ENCODE peak calls at places on chromosomes 11 and 22, in seven cellular contexts. Q is cardiac fibroblast, Z is endodermal cell, G is brain microvascular endothelial cell, H is A549, O is GM06990, L is BJ. F is an unnamed sample.
A peak's percentile ranks its signal among the peaks of the same experiment; 100 is the strongest.

GRCh38 chr11:133576351-133576750 is 44.0 kb upstream of the OPCML start:
- DNase-seq in H (no peak), L (no peak), Z (peak; percentile 88), G (no peak), Q (no peak), O (no peak), F (no peak)

GRCh38 chr11:44835326-44835725 is 108.6 kb downstream of the TSPAN18 start:
- DNase-seq in Z (no peak), H (no peak), G (no peak), L (no peak), O (no peak), Q (no peak), F (no peak)

GRCh38 chr22:45462034-45462655 is 40.5 kb upstream of the FBLN1 start:
- DNase-seq in G (no peak), O (no peak), Z (peak; percentile 61), Q (no peak), L (no peak), H (no peak), F (no peak)

GRCh38 chr11:17601206-17602075 is 54.4 kb downstream of the OTOG start:
- DNase-seq in Q (no peak), Z (peak; percentile 71), G (no peak), L (no peak), H (no peak), O (no peak), F (no peak)

GRCh38 chr11:82823635-82824614 is 76.3 kb downstream of the PRCP start:
- DNase-seq in H (no peak), L (no peak), Q (no peak), G (no peak), Z (no peak), O (no peak), F (peak; percentile 37)

GRCh38 chr11:19559746-19560145 is 152.9 kb upstream of the NAV2 start:
- DNase-seq in G (no peak), L (no peak), Q (no peak), Z (no peak), H (no peak), O (no peak), F (no peak)

GRCh38 chr22:20130739-20131592 is 638 bp upstream of the ZDHHC8 start:
- DNase-seq in Q (peak; percentile 68), G (peak; percentile 68), O (peak; percentile 82), Z (peak; percentile 86), H (no peak), L (no peak), F (peak; percentile 64)

GRCh38 chr22:28180804-28181203 is 261.7 kb upstream of the PITPNB start:
- DNase-seq in L (no peak), Z (no peak), H (no peak), Q (no peak), G (no peak), O (no peak), F (peak; percentile 8)

GRCh38 chr22:44091021-44091721 is 67.1 kb downstream of the PARVB start:
- DNase-seq in Q (peak; percentile 36), O (no peak), Z (no peak), L (no peak), H (peak; percentile 32), G (peak; percentile 31), F (peak; percentile 18)

GRCh38 chr11:66268953-66269906 is 791 bp downstream of the RAB1B start:
- DNase-seq in Q (peak; percentile 34), H (peak; percentile 61), Z (peak; percentile 78), G (no peak), O (no peak), L (no peak), F (peak; percentile 41)

GRCh38 chr22:19974233-19974861 is 32.7 kb upstream of the TXNRD2 start:
- DNase-seq in H (peak; percentile 57), G (peak; percentile 42), Z (peak; percentile 95), L (no peak), Q (peak; percentile 45), O (no peak), F (peak; percentile 71)

GRCh38 chr22:43474161-43475101 is 62.6 kb downstream of the MPPED1 start:
- DNase-seq in L (no peak), G (no peak), O (no peak), Z (no peak), Q (no peak), H (no peak), F (no peak)

GRCh38 chr22:38753894-38754246 is 1.9 kb downstream of the SUN2 start:
- DNase-seq in O (no peak), L (no peak), G (no peak), H (no peak), Q (no peak), Z (no peak), F (no peak)

GRCh38 chr22:43094085-43094484 is 4.9 kb upstream of the TTLL1 start:
- DNase-seq in Q (peak; percentile 26), Z (peak; percentile 78), G (no peak), O (no peak), L (no peak), H (no peak), F (no peak)

GRCh38 chr11:114348200-114349191 is 51.8 kb downstream of the C11orf71 start:
- DNase-seq in H (no peak), G (peak; percentile 81), Q (peak; percentile 90), Z (peak; percentile 79), L (peak; percentile 19), O (no peak), F (peak; percentile 89)

DNA sequence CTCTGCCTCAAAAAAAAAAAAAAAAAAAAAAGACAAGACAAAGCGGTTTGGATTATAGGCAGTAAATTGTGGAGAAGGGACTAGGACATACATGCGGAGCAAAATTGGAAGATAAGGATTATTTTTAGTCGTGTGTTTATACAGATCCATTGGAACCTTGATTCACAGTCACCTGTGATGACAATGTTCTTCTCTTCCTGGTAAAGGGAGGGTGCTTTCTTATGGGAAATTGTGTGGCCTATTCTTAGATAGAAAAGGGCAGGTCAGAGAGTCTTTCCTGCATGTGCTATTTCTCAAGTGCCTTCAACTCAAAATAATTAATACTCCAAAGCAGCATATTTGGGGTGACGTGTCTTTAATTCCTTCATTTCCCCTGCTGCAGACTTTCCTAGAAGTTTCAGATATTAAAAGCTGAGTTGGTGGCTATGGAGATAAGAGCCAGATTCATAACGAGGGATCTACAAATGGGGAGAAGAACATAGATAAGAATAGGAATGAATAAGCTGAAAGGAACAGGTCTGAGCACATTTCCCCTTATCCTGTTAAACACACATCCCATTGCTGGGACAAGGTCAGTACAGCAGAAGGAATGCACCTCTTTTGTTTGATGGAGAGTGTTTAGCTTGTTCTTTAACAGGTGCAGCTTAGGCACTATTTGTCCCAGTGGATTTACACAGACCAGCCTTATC is 22.5 kb downstream of the GSTT2B start:
- DNase-seq in Z (no peak), Q (no peak), G (no peak), O (no peak), H (no peak), L (no peak), F (no peak)
- H3K4me3 ChIP-seq in Z (no peak overlapping the region), Q (no peak overlapping the region), G (no peak overlapping the region), O (no peak overlapping the region), H (no peak overlapping the region), L (no peak overlapping the region), F (no peak overlapping the region)

GRCh38 chr11:852762-853161 is 10.1 kb downstream of the TSPAN4 start:
- DNase-seq in H (no peak), L (no peak), Z (no peak), O (no peak), G (no peak), Q (no peak), F (no peak)

GRCh38 chr11:848988-849824 is 6.6 kb downstream of the TSPAN4 start:
- DNase-seq in G (no peak), H (no peak), L (no peak), Z (peak; percentile 90), O (no peak), Q (no peak), F (no peak)

GRCh38 chr11:848380-848931 is 5.8 kb downstream of the TSPAN4 start:
- DNase-seq in O (no peak), Q (no peak), Z (peak; percentile 84), H (peak; percentile 72), G (no peak), L (no peak), F (peak; percentile 37)

GRCh38 chr11:849951-850776 is 7.5 kb downstream of the TSPAN4 start:
- DNase-seq in O (no peak), Q (no peak), L (no peak), H (no peak), Z (peak; percentile 74), G (no peak), F (no peak)

DNA sequence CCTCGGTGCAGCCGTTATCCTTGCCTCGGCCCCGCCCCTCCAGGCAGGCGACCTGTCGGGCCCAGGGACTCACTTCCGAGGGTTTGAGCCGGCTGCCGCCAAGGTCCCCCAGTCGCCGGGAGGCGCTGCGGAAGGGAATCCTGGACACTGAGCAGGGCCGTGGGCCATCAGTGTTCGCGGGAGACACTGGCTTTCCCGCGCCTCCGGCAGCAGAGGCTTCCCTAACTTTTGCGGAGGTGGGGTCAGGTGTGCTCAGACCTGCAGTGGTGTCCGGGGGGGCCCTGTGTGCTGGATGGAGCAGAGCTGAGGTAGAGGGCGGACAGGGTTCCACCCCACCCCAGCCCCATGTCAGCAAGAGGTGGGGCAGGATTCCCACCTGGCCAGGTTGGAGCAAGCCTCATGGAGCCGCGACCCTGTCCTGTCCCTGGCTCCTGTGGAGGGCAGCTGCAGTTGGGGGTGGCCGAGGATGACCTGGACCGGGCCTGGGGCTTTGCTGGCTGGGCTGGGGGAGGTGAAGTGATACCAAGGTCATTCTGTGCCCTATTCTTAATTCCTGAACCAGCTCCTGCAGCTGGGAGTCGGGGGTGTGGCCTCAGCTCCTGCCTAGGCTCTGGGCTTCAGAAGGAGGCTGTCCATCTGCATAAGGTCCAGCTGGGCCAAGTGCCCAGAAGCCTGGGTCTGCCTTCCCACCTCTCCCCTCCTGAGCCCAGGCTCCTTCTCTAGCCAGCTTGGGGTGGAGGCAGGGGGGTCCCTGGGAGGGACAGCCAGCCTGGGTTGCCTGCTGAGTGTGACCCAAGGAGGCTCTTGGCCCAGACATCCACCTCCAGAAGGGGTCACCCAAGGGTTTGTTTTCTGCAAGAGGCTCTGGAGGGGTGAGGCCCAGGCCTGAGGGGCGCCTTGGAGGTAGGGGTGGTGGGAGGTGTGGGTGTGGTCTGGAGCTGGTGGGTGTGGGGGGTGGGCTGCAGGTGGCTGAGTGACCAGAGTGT is 8.4 kb downstream of the TSPAN4 start:
- DNase-seq in O (no peak), H (no peak), G (no peak), L (no peak), Z (peak; percentile 85), Q (no peak), F (peak; percentile 38)
- TF ChIP-seq CTCF in O (peak; percentile 26), H (no peak), G (peak; percentile 23), L (peak; percentile 18), Z (peak; percentile 47), Q (no peak), F (no peak)

DNA sequence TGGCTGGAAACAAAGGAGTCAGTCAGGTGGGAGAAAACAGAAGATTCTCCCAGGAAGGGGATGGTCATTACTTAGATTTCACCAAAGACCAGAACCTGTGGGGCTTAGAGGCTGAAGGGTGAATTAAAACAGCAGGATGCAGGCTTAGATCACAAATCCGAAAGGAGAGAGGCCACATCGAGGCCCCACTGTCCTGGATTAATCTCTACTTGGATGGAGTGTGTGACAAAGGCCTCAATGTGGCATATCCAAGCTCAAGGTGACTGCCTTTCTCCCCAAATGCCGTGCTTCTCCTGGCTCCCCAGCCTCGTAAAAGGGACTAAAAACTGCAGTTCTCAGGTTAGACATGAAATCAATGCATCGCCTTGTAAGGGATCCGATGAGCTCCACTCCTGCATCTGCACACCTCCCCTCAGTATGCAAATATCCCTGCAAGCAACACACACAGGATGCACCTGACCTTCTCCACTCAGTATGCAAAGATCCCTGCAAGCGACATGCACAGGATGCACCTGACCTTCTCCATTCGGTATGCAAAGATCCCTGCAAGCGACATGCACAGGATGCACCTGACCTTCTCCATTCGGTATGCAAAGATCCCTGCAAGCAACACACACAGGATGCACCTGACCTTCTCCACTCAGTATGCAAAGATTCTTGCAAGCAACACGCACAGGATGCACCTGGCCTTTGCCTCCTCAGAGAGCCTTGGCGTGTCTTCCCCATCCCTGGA is 447.4 kb downstream of the BRD1 start:
- DNase-seq in H (no peak), G (no peak), Z (peak; percentile 23), O (no peak), L (no peak), Q (no peak), F (no peak)
- H3K4me3 ChIP-seq in H (no peak overlapping the region), G (no peak overlapping the region), Z (no peak overlapping the region), O (no peak overlapping the region), L (no peak overlapping the region), Q (no peak overlapping the region), F (no peak overlapping the region)

GRCh38 chr11:45994421-45995341 is 72.2 kb downstream of the LARGE2 start:
- DNase-seq in H (no peak), O (no peak), G (peak; percentile 7), L (no peak), Q (peak; percentile 23), Z (peak; percentile 84), F (peak; percentile 36)
- TF ChIP-seq CTCF in H (no peak), O (no peak), G (no peak), L (no peak), Q (no peak), Z (no peak), F (no peak)

F was measured in fibroblast of the aortic adventitia.